ENCODE peak calls at places on chromosomes 11 and 22, in six cellular contexts. N, F, E, Z, T and D are unnamed samples.

GRCh38 chr11:117089685-117090084 is 8.5 kb downstream of the SIK3 start:
- DNase-seq in F (no peak), Z (no peak), N (no peak), T (no peak), E (no peak), D (no peak)

GRCh38 chr11:131923309-131923708 is 552.9 kb downstream of the NTM start:
- DNase-seq in N (peak), E (no peak), T (no peak), F (no peak), Z (no peak), D (no peak)

GRCh38 chr11:704799-705645 is 1.0 kb upstream of the EPS8L2 start:
- DNase-seq in Z (no peak), N (no peak), F (no peak), T (no peak), E (no peak), D (no peak)

GRCh38 chr11:120723751-120724150 is 212.2 kb downstream of the GRIK4 start:
- DNase-seq in E (no peak), T (no peak), N (no peak), F (no peak), Z (no peak), D (no peak)

GRCh38 chr11:45537617-45538016 is 127.8 kb downstream of the CHST1 start:
- DNase-seq in N (no peak), E (no peak), T (no peak), Z (no peak), F (no peak), D (peak)

GRCh38 chr22:36015806-36016519 is 12.7 kb downstream of the RBFOX2 start:
- DNase-seq in N (no peak), E (no peak), T (no peak), F (no peak), Z (no peak), D (peak)

GRCh38 chr11:2832718-2833020 is 52.9 kb downstream of the CDKN1C start:
- DNase-seq in F (no peak), T (no peak), N (no peak), Z (no peak), E (no peak), D (no peak)

GRCh38 chr11:66745356-66746235 is 16.6 kb upstream of the SPTBN2 start:
- DNase-seq in Z (peak), E (no peak), N (no peak), F (no peak), T (no peak), D (no peak)

GRCh38 chr22:22854466-22854865 is 33.1 kb upstream of the IGLL5 start:
- DNase-seq in T (no peak), F (no peak), N (no peak), E (no peak), Z (no peak), D (no peak)

GRCh38 chr11:13135385-13136271 is 126.5 kb downstream of the RASSF10 start:
- DNase-seq in T (no peak), F (peak), N (peak), E (peak), Z (no peak), D (peak)

GRCh38 chr11:72141066-72141465 is 5.5 kb downstream of the FOLR3 start:
- DNase-seq in T (no peak), F (peak), E (peak), Z (no peak), N (peak), D (peak)

GRCh38 chr11:45304111-45304991 is 18.2 kb upstream of the SYT13 start:
- DNase-seq in N (no peak), F (no peak), E (no peak), Z (no peak), T (no peak), D (no peak)

GRCh38 chr11:92861641-92862040 is 107.8 kb upstream of the MTNR1B start:
- DNase-seq in T (no peak), N (no peak), Z (no peak), E (peak), F (no peak), D (no peak)

GRCh38 chr11:68036141-68036716 is 2.6 kb upstream of the TCIRG1 start:
- DNase-seq in T (no peak), E (no peak), N (no peak), Z (no peak), F (no peak), D (no peak)

GRCh38 chr11:34427171-34427805 is 11.4 kb upstream of the CAT start:
- DNase-seq in N (peak), F (peak), T (no peak), Z (no peak), E (peak), D (peak)

DNA sequence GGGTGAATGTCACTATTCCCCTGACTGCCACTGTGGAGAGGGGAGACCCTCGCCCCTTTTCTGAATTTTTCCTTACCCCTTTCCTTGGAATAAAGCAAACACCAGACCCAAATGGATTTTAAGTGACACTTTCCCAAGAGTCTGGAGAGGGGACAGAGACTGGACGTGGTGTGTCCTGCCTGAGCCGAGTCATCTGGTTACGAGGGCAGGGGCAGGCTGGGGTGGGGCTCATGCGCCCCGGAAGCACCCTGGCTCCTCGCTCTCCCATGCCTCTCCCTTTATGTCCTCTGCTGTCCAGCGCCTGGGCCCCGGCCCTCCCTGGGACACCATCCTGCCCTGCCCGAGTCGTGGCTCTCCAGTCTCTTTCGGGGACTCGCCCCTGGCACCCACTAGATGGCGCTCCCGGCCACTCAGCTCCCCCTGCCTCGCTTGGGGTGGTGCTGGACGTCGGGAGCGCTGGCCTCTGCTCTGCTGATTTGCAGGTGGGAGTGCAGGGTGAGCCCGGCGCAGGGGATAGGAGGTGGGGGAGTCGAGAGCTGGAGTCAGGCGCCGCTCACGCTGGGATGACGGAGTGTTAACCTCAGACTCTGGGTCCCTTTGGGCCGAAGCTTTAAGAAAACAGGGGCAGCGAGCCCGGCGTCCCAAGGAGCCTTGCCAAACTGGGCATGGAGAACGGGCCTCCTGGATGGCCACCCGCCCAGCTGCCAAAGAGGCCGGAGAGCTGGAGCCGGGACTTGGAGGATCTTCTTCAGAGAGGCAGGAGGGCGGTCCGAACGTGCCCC is 89.8 kb downstream of the RPS6KA4 start:
- DNase-seq in Z (peak), E (peak), F (peak), T (peak), N (peak), D (peak)
- H3K4me3 ChIP-seq in Z (peak), E (peak), F (no peak), T (peak), N (no peak), D (peak)

GRCh38 chr22:31343235-31344191 is 2.6 kb downstream of the PATZ1 start:
- DNase-seq in N (no peak), T (peak), Z (peak), F (no peak), E (peak), D (peak)
- H3K4me3 ChIP-seq in N (peak), T (peak), Z (peak), F (peak), E (no peak), D (no peak)

GRCh38 chr22:47153854-47154542 is 391.5 kb downstream of the TBC1D22A start:
- DNase-seq in E (no peak), Z (no peak), F (no peak), T (no peak), N (no peak), D (no peak)
- H3K4me3 ChIP-seq in E (no peak), Z (no peak), F (no peak), T (peak), N (no peak), D (peak)

GRCh38 chr11:123562829-123563228 is 91.6 kb downstream of the SCN3B start:
- DNase-seq in T (no peak), N (no peak), F (no peak), Z (no peak), E (no peak), D (no peak)
- H3K4me3 ChIP-seq in T (no peak), N (no peak), F (no peak), Z (no peak), E (no peak), D (no peak)